ENCODE peak calls at places on chromosomes 1 and 21, in six cellular contexts. F is GM12878, J is K562, O is HCT116, E is HepG2, C is H1. D is an unnamed sample.

GRCh38 chr1:211126622-211127021 is 7.3 kb downstream of the KCNH1 start:
- DNase-seq in O (no peak), J (no peak), F (no peak), E (no peak), C (no peak), D (no peak)

GRCh38 chr1:44333373-44333772 is 21.7 kb downstream of the ERI3 start:
- DNase-seq in O (no peak), C (no peak), J (no peak), F (no peak), E (no peak), D (no peak)

GRCh38 chr1:234584926-234585325 is 25.1 kb downstream of the IRF2BP2 start:
- DNase-seq in J (peak; percentile 40), E (no peak), C (no peak), O (no peak), F (no peak), D (no peak)

GRCh38 chr1:211326528-211327340 is at the start of gene TRAF5:
- DNase-seq in E (no peak), F (no peak), J (peak; percentile 71), O (no peak), C (peak; percentile 82), D (peak; percentile 39)

GRCh38 chr1:185155600-185156320 is 993 bp downstream of the TRMT1L start:
- DNase-seq in C (no peak), J (peak; percentile 49), E (no peak), O (no peak), F (peak; percentile 20), D (no peak)

GRCh38 chr1:9270290-9270900 is 22.3 kb upstream of the SPSB1 start:
- DNase-seq in C (peak; percentile 53), F (no peak), O (no peak), E (no peak), J (no peak), D (no peak)

GRCh38 chr1:228101994-228102790 is 933 bp downstream of the C1orf35 start:
- DNase-seq in E (no peak), O (no peak), F (no peak), J (peak; percentile 84), C (peak; percentile 66), D (no peak)

GRCh38 chr21:42698730-42699129 is 45.3 kb downstream of the PDE9A start:
- DNase-seq in F (no peak), E (no peak), O (no peak), J (peak; percentile 16), C (no peak), D (no peak)

GRCh38 chr1:21759182-21759581 is 23.8 kb downstream of the USP48 start:
- DNase-seq in E (no peak), F (no peak), C (no peak), O (no peak), J (no peak), D (no peak)

GRCh38 chr1:72284398-72285073 is 2.2 kb upstream of the NEGR1 start:
- DNase-seq in F (no peak), C (peak; percentile 58), E (peak; percentile 13), J (no peak), O (no peak), D (peak; percentile 59)

GRCh38 chr1:178134061-178134460 is 40.2 kb downstream of the RASAL2 start:
- DNase-seq in C (no peak), O (no peak), E (no peak), J (no peak), F (no peak), D (no peak)

GRCh38 chr1:212218911-212219310 is 66.3 kb upstream of the PPP2R5A start:
- DNase-seq in J (no peak), E (no peak), F (peak; percentile 48), C (no peak), O (no peak), D (no peak)

GRCh38 chr1:10690484-10690883 is 106.0 kb downstream of the CASZ1 start:
- DNase-seq in C (no peak), J (peak; percentile 73), F (no peak), E (no peak), O (no peak), D (no peak)

GRCh38 chr1:243974451-243975292 is 76.4 kb upstream of the ZBTB18 start:
- DNase-seq in J (no peak), F (no peak), C (peak; percentile 37), O (no peak), E (no peak), D (no peak)

GRCh38 chr1:112687361-112687760 is 12.9 kb downstream of the MOV10 start:
- DNase-seq in E (no peak), J (no peak), F (no peak), C (no peak), O (no peak), D (no peak)

GRCh38 chr1:100862591-100862990 is 32.1 kb downstream of the EXTL2 start:
- DNase-seq in O (no peak), E (no peak), F (no peak), J (no peak), C (no peak), D (no peak)
- TF ChIP-seq ZNF274 in O (no peak), E (no peak), F (no peak), J (no peak), C (no peak), D (no peak)

GRCh38 chr1:203199481-203200058 is 13.1 kb upstream of the CHI3L1 start:
- DNase-seq in C (no peak), E (no peak), J (no peak), O (no peak), F (no peak), D (no peak)
- H3K27me3 ChIP-seq in C (no peaks in the 10 kb centered on the region), E (no peaks in the 10 kb centered on the region), J (peaks cover 34% of the 10 kb centered on the region), O (no peaks in the 10 kb centered on the region), F (no peaks in the 10 kb centered on the region), D (no peaks in the 10 kb centered on the region)

GRCh38 chr1:48793863-48794262 is 17.2 kb upstream of the BEND5 start:
- DNase-seq in F (peak; percentile 45), J (no peak), C (no peak), E (no peak), O (no peak), D (no peak)
- TF ChIP-seq YY1 in F (no peak), J (no peak), C (no peak), E (no peak), O (no peak), D (no peak)

GRCh38 chr1:107010582-107010981 is 45.9 kb upstream of the PRMT6 start:
- DNase-seq in O (no peak), J (no peak), C (no peak), F (no peak), E (no peak), D (no peak)

GRCh38 chr1:107003972-107004371 is 52.5 kb upstream of the PRMT6 start:
- DNase-seq in E (no peak), J (no peak), O (no peak), F (no peak), C (no peak), D (no peak)

GRCh38 chr1:107004421-107004820 is 52.1 kb upstream of the PRMT6 start:
- DNase-seq in O (no peak), J (no peak), C (no peak), E (no peak), F (no peak), D (no peak)

GRCh38 chr1:107009286-107009685 is 47.2 kb upstream of the PRMT6 start:
- DNase-seq in F (no peak), C (no peak), J (no peak), E (no peak), O (no peak), D (no peak)
- TF ChIP-seq ZNF274 in F (no peak), C (no peak), J (no peak), E (no peak), O (no peak), D (no peak)

DNA sequence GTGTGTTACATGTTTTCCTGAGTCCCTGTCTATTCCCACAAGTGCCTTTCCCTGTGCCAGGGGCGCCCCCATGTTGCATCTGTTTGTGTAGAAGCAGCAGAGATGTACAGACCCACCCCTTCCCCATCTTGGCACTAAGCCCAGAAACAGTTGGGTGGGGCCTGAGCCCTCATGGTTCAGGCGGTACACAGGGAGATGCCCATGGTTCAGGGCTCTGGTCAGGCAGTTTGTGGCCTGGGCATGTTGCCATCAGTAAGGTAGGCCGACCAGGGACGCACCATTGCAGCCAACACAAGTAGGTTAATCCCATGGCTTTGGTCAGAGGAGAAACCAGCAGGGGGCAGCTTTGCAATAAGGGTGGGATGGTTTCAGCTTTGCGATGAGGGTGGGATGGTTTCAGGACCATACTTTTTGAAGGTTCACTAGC is 914 bp upstream of the ADGRB2 start:
- DNase-seq in F (no peak), O (no peak), J (peak; percentile 72), C (no peak), E (no peak), D (no peak)
- H3K27me3 ChIP-seq in F (peaks cover 23% of the 10 kb centered on the region), O (no peaks in the 10 kb centered on the region), J (peaks cover 36% of the 10 kb centered on the region), C (peaks cover 5% of the 10 kb centered on the region), E (peaks cover 14% of the 10 kb centered on the region), D (peaks cover 23% of the 10 kb centered on the region)

DNA sequence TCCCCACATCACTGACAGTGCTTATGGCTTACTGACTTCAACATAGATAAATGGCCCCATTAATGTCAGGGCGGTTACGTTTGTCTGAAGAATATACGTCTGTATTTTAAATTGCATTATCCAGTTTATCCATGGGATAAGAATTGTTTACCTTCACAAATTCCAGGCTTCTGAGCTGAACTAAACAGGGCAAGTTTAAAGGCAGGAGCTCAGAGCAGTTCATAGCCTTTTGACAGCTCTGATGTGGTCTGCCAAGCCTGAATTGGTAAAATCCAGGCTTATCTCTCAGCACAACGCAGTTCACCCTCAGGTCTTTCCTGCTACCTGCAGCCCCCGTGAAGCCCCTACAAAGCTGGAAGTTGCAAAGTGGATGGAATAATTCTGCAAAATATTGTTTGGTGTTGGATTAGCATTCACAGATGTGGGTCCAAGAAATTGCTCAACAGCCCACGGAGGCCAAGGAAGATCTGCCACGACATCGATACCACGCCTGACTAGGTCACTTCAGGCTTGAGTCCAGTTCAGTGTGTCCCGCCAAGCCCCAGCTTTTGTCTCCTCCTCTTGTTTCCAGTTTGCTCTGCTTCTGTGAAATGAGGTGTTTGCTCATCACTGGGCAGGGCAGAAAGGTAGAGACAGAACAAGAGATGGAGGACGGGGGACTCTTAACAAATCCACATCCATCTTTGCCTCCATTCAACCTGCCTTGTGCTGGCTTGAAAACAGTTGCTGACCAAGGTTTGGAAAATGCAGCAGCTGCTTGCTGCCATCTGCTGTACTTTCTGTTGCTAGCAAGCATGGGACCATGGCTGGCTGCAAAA is 79.8 kb upstream of the GREM2 start:
- DNase-seq in F (no peak), C (peak; percentile 55), O (no peak), J (peak; percentile 3), E (peak; percentile 5), D (peak; percentile 72)
- TF ChIP-seq YY1 in F (no peak), C (peak; percentile 31), O (no peak), J (no peak), E (no peak), D (no peak)

GRCh38 chr1:4087530-4088420 is 187.7 kb upstream of the C1orf174 start:
- DNase-seq in J (no peak), O (no peak), E (no peak), F (no peak), C (no peak), D (no peak)
- TF ChIP-seq ZNF274 in J (no peak), O (no peak), E (no peak), F (no peak), C (no peak), D (no peak)

GRCh38 chr1:153444078-153444477 is 16.4 kb downstream of the S100A7 start:
- DNase-seq in C (no peak), F (no peak), E (no peak), J (no peak), O (no peak), D (no peak)
- H3K27me3 ChIP-seq in C (no peaks in the 10 kb centered on the region), F (no peaks in the 10 kb centered on the region), E (no peaks in the 10 kb centered on the region), J (peaks cover 6% of the 10 kb centered on the region), O (peaks cover 76% of the 10 kb centered on the region), D (no peaks in the 10 kb centered on the region)

GRCh38 chr1:192980856-192981255 is 78.3 kb downstream of the UCHL5 start:
- DNase-seq in O (no peak), C (no peak), E (no peak), F (no peak), J (no peak), D (no peak)
- TF ChIP-seq YY1 in O (no peak), C (no peak), E (no peak), F (no peak), J (no peak), D (no peak)

D was measured in NT2/D1.